ENCODE peak calls at places on chromosomes 7 and 10, in ten cellular contexts. A is neural crest cell, M is astrocyte of the spinal cord, G is GM10248, T is SK-N-SH, C is BE2C, S is H9, U is PC-3, I is DND-41, L is astrocyte of the cerebellum. F is an unnamed sample.
A peak's percentile ranks its signal among the peaks of the same experiment; 100 is the strongest.

GRCh38 chr10:117967149-117967548 is 79.6 kb downstream of the RAB11FIP2 start:
- DNase-seq in A (no peak), M (no peak), G (no peak), T (no peak), C (no peak), S (no peak), U (no peak), I (no peak), L (no peak), F (no peak)

GRCh38 chr7:155997431-155998327 is 185.4 kb upstream of the SHH start:
- DNase-seq in A (no peak), M (no peak), G (no peak), T (no peak), C (no peak), S (peak; percentile 16), U (no peak), I (no peak), L (no peak), F (no peak)

GRCh38 chr7:44267719-44268413 is 57.5 kb downstream of the CAMK2B start:
- DNase-seq in A (no peak), M (no peak), G (no peak), T (peak; percentile 76), C (no peak), S (no peak), U (no peak), I (no peak), L (no peak), F (peak; percentile 51)

GRCh38 chr7:138089080-138089901 is 13.0 kb downstream of the AKR1D1 start:
- DNase-seq in A (no peak), M (peak; percentile 12), G (no peak), T (no peak), C (no peak), S (no peak), U (peak; percentile 77), I (no peak), L (no peak), F (no peak)

GRCh38 chr7:32204361-32205018 is 134.3 kb upstream of the PDE1C start:
- DNase-seq in A (peak; percentile 60), M (peak; percentile 84), G (peak; percentile 23), T (peak; percentile 43), C (peak; percentile 60), S (peak; percentile 70), U (peak; percentile 96), I (peak; percentile 18), L (peak; percentile 83), F (peak; percentile 75)

GRCh38 chr10:18312385-18313145 is 172.3 kb downstream of the CACNB2 start:
- DNase-seq in A (no peak), M (peak; percentile 16), G (peak; percentile 41), T (peak; percentile 64), C (no peak), S (no peak), U (peak; percentile 30), I (peak; percentile 8), L (peak; percentile 12), F (no peak)

GRCh38 chr10:58756126-58756525 is 243.5 kb downstream of the BICC1 start:
- DNase-seq in A (no peak), M (peak; percentile 66), G (no peak), T (no peak), C (no peak), S (no peak), U (no peak), I (no peak), L (peak; percentile 49), F (no peak)

GRCh38 chr10:84429926-84430520 is 101.6 kb downstream of the CCSER2 start:
- DNase-seq in A (peak; percentile 55), M (peak; percentile 43), G (peak; percentile 52), T (peak; percentile 30), C (peak; percentile 76), S (peak; percentile 88), U (peak; percentile 77), I (peak; percentile 64), L (no peak), F (peak; percentile 79)

GRCh38 chr7:86295526-86295925 is 348.2 kb upstream of the GRM3 start:
- DNase-seq in A (no peak), M (no peak), G (no peak), T (no peak), C (no peak), S (no peak), U (no peak), I (no peak), L (no peak), F (no peak)

GRCh38 chr7:13793926-13794325 is 195.5 kb downstream of the ETV1 start:
- DNase-seq in A (no peak), M (no peak), G (no peak), T (no peak), C (no peak), S (no peak), U (no peak), I (no peak), L (no peak), F (no peak)

GRCh38 chr7:130721486-130722277 is 12.3 kb downstream of the KLF14 start:
- DNase-seq in A (peak; percentile 67), M (peak; percentile 74), G (peak; percentile 26), T (peak; percentile 80), C (peak; percentile 79), S (peak; percentile 81), U (peak; percentile 69), I (peak; percentile 11), L (peak; percentile 39), F (peak; percentile 76)

GRCh38 chr10:89207801-89208551 is 859 bp upstream of the CH25H start:
- DNase-seq in A (peak; percentile 37), M (peak; percentile 17), G (peak; percentile 35), T (peak; percentile 68), C (peak; percentile 32), S (peak; percentile 59), U (no peak), I (no peak), L (no peak), F (peak; percentile 64)

GRCh38 chr10:24642921-24643678 is 80.6 kb downstream of the ARHGAP21 start:
- DNase-seq in A (no peak), M (peak; percentile 83), G (peak; percentile 44), T (peak; percentile 60), C (peak; percentile 10), S (no peak), U (peak; percentile 88), I (peak; percentile 32), L (peak; percentile 81), F (no peak)

GRCh38 chr10:59808896-59809643 is 55.8 kb upstream of the MRLN start:
- DNase-seq in A (peak; percentile 59), M (peak; percentile 62), G (peak; percentile 52), T (peak; percentile 54), C (peak; percentile 72), S (peak; percentile 74), U (peak; percentile 93), I (peak; percentile 68), L (no peak), F (peak; percentile 81)

GRCh38 chr7:2099036-2099957 is 133.4 kb downstream of the MAD1L1 start:
- DNase-seq in A (no peak), M (peak; percentile 21), G (no peak), T (no peak), C (no peak), S (no peak), U (no peak), I (peak; percentile 20), L (no peak), F (no peak)
- TF ChIP-seq CTCF in A (no peak), M (peak; percentile 6), G (no peak), T (peak; percentile 16), C (no peak), S (no peak), U (no peak), I (no peak), L (no peak), F (no peak)

DNA sequence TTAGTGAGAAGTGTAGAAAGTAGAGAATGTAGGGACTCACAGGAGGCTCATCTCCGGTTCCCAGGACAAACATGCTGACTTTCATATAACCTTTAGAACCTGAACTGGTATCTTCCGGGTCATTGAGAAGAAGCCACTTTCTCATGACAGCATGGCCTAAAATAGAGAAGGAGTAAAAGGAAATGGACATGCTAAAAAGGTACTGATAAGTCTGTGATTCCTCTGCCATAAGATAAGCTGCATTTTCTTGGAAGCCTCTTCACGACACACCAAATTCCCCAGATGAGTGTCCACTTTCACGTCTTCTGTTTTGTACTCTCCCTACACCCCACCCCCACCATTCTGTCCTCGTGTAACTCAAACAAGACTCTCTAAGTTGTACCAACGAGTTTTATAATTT is 79.9 kb downstream of the MYOF start:
- DNase-seq in A (no peak), M (no peak), G (no peak), T (no peak), C (no peak), S (no peak), U (no peak), I (no peak), L (no peak), F (no peak)
- TF ChIP-seq CTCF in A (no peak), M (no peak), G (no peak), T (no peak), C (no peak), S (no peak), U (no peak), I (no peak), L (no peak), F (no peak)

DNA sequence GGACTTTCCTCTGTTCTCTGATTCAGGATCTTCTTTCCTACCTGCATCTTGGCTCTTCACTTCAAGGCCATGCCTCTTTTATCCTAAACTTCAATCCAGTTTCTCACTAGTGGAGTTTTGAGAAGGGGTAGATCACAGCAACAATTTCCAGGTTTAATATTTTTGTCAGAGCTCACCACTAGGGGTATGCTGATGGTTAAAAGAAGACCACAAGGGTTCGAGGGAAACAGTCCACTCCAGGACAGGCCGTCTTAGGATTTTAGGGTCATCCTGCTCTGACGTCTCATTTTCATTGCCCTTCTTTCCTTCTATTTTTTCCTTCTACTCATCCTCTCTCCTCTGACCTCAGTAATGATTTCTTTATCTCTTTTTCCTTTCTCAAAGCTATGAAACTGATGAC is 11.3 kb downstream of the STAG3 start:
- DNase-seq in A (no peak), M (no peak), G (no peak), T (no peak), C (no peak), S (no peak), U (no peak), I (no peak), L (no peak), F (no peak)
- TF ChIP-seq CTCF in A (peak; percentile 29), M (no peak), G (no peak), T (peak; percentile 28), C (peak; percentile 25), S (peak; percentile 32), U (peak; percentile 15), I (no peak), L (peak; percentile 15), F (no peak)

GRCh38 chr7:140673063-140673769 is 471 bp downstream of the ADCK2 start:
- DNase-seq in A (peak; percentile 24), M (no peak), G (peak; percentile 66), T (peak; percentile 89), C (peak; percentile 43), S (peak; percentile 78), U (peak; percentile 82), I (peak; percentile 56), L (no peak), F (peak; percentile 47)

GRCh38 chr7:140671966-140672365 is 779 bp upstream of the ADCK2 start:
- DNase-seq in A (no peak), M (no peak), G (no peak), T (no peak), C (no peak), S (peak; percentile 48), U (no peak), I (no peak), L (no peak), F (no peak)

GRCh38 chr7:140673770-140674155 is 1.0 kb downstream of the ADCK2 start:
- DNase-seq in A (no peak), M (no peak), G (no peak), T (no peak), C (no peak), S (no peak), U (peak; percentile 18), I (no peak), L (no peak), F (no peak)

GRCh38 chr7:140674356-140674800 is 1.6 kb downstream of the ADCK2 start:
- DNase-seq in A (no peak), M (no peak), G (peak; percentile 54), T (no peak), C (no peak), S (no peak), U (peak; percentile 25), I (no peak), L (no peak), F (no peak)

GRCh38 chr7:140672382-140673062 is at the start of gene ADCK2:
- DNase-seq in A (peak; percentile 24), M (no peak), G (peak; percentile 91), T (peak; percentile 99), C (peak; percentile 61), S (peak; percentile 74), U (peak; percentile 35), I (peak; percentile 75), L (no peak), F (peak; percentile 61)
- TF ChIP-seq CTCF in A (no peak), M (no peak), G (no peak), T (no peak), C (no peak), S (peak; percentile 22), U (no peak), I (no peak), L (no peak), F (no peak)

F was measured in glutamatergic neuron.